ENCODE peak calls at places on chromosomes 11 and 22, in eight cellular contexts. N is iPS DF 6.9, D is WERI-Rb-1, A is prostate gland, Q is pancreas, F is heart right ventricle, S is Peyer's patch, P is tibial artery. Y is an unnamed sample.

GRCh38 chr11:88131764-88132470 is 43.3 kb downstream of the RAB38 start:
- DNase-seq in N (no peak), D (no peak), A (no peak), Q (no peak), F (no peak), S (no peak), P (no peak), Y (no peak)

GRCh38 chr22:49619301-49619700 is 208.4 kb downstream of the BRD1 start:
- DNase-seq in N (no peak), D (no peak), A (no peak), Q (no peak), F (peak), S (no peak), P (no peak), Y (no peak)

GRCh38 chr11:92297551-92298237 is 73.1 kb downstream of the FAT3 start:
- DNase-seq in N (no peak), D (no peak), A (no peak), Q (no peak), F (no peak), S (no peak), P (no peak), Y (no peak)

GRCh38 chr22:19005905-19006304 is 69.8 kb upstream of the PRODH start:
- DNase-seq in N (no peak), D (no peak), A (no peak), Q (no peak), F (no peak), S (no peak), P (no peak), Y (no peak)

GRCh38 chr22:27531782-27532530 is 269.6 kb downstream of the MN1 start:
- DNase-seq in N (no peak), D (no peak), A (no peak), Q (no peak), F (no peak), S (no peak), P (no peak), Y (no peak)

GRCh38 chr11:35126000-35126878 is 12.7 kb upstream of the CD44 start:
- DNase-seq in N (no peak), D (no peak), A (no peak), Q (no peak), F (no peak), S (peak), P (no peak), Y (no peak)

GRCh38 chr11:10413268-10413667 is 41.8 kb upstream of the AMPD3 start:
- DNase-seq in N (no peak), D (peak), A (no peak), Q (no peak), F (no peak), S (peak), P (no peak), Y (no peak)

GRCh38 chr11:116471608-116472007 is 301.2 kb downstream of the BUD13 start:
- DNase-seq in N (no peak), D (no peak), A (no peak), Q (no peak), F (no peak), S (no peak), P (no peak), Y (no peak)

GRCh38 chr11:9090488-9091043 is 833 bp downstream of the SCUBE2 start:
- DNase-seq in N (no peak), D (no peak), A (no peak), Q (no peak), F (no peak), S (no peak), P (no peak), Y (no peak)
- H3K4me3 ChIP-seq in N (peak), D (peak), A (peak), Q (peak), F (peak), S (peak), P (peak), Y (peak)

GRCh38 chr11:128893578-128894295 is 2.6 kb downstream of the KCNJ5 start:
- DNase-seq in N (no peak), D (no peak), A (peak), Q (no peak), F (no peak), S (no peak), P (no peak), Y (no peak)

GRCh38 chr11:128894685-128895084 is 3.5 kb downstream of the KCNJ5 start:
- DNase-seq in N (no peak), D (no peak), A (no peak), Q (peak), F (peak), S (no peak), P (no peak), Y (no peak)

GRCh38 chr11:128892866-128893565 is 1.9 kb downstream of the KCNJ5 start:
- DNase-seq in N (no peak), D (no peak), A (no peak), Q (no peak), F (no peak), S (no peak), P (no peak), Y (no peak)

GRCh38 chr11:128895505-128895904 is 4.3 kb downstream of the KCNJ5 start:
- DNase-seq in N (no peak), D (no peak), A (no peak), Q (peak), F (peak), S (no peak), P (no peak), Y (no peak)

GRCh38 chr11:128894296-128894681 is 3.1 kb downstream of the KCNJ5 start:
- DNase-seq in N (no peak), D (no peak), A (no peak), Q (no peak), F (no peak), S (no peak), P (no peak), Y (no peak)
- H3K27ac ChIP-seq in N (no peak), D (no peak), A (no peak), Q (peak), F (peak), S (no peak), P (no peak), Y (no peak)

GRCh38 chr11:19577391-19577831 is 135.2 kb upstream of the NAV2 start:
- DNase-seq in N (no peak), D (no peak), A (no peak), Q (no peak), F (peak), S (no peak), P (no peak), Y (peak)
- H3K4me3 ChIP-seq in N (no peak), D (no peak), A (no peak), Q (no peak), F (peak), S (no peak), P (peak), Y (peak)

GRCh38 chr11:46036009-46036408 is 85.2 kb downstream of the PHF21A start:
- DNase-seq in N (no peak), D (no peak), A (no peak), Q (no peak), F (no peak), S (no peak), P (no peak), Y (no peak)
- H3K27ac ChIP-seq in N (no peak), D (no peak), A (no peak), Q (no peak), F (no peak), S (no peak), P (no peak), Y (no peak)

GRCh38 chr11:101129203-101129943 is at the start of gene PGR:
- DNase-seq in N (no peak), D (peak), A (peak), Q (peak), F (peak), S (no peak), P (peak), Y (peak)
- H3K4me3 ChIP-seq in N (peak), D (peak), A (peak), Q (no peak), F (peak), S (peak), P (peak), Y (peak)

GRCh38 chr11:84345597-84345996 is 1059.4 kb upstream of the CCDC90B start:
- DNase-seq in N (no peak), D (no peak), A (no peak), Q (no peak), F (no peak), S (no peak), P (no peak), Y (no peak)
- H3K27ac ChIP-seq in N (no peak), D (no peak), A (no peak), Q (no peak), F (no peak), S (no peak), P (no peak), Y (no peak)

DNA sequence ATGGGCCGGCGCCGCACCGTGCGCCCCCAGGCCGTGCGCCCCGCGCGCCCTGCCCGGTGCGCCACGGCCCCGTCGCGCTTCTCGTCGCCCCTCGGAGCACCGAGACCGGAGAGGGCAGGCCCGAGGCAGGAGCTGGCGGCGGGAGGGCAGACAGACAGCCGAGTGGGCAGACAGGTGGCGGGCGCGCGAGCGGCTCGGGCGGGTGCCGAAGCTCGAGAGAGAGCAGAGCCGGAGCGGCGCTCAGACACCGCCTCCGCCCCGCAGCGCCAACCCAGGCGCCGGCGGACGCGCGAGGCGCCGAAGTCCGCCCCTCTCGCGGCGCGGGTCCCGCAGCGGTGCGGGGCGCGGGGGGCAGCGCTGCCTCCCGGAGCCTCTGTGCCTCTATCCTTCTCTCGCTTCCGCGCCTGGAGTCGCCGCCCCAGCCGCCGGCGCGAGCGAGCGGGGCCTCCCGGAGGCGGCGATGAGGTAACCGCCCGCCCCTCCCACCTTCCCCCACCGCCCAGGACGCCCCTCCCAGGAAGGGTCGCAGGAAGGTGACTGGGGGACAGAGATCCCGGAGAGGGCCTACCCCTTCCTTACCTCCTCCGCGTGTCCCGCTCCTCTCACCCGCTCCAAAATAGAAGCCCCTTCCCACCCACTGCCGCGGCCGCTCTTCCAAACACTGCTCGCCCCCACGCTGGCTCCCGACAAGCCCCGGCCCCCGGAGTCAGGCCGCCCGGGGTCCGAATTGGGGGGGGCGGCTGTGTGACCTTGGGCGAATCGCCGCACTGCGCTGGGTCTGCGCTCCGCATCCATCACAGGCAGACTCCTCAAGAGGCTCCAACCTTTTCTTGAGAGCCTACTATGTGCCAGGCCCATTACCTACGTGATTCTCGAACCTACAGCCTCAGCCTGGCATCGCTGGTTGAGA is at the start of gene RASL10A:
- DNase-seq in N (no peak), D (peak), A (no peak), Q (no peak), F (no peak), S (no peak), P (no peak), Y (no peak)
- H3K4me3 ChIP-seq in N (peak), D (peak), A (peak), Q (peak), F (peak), S (peak), P (peak), Y (peak)

Y was measured in coronary artery.